ENCODE peak calls at places on chromosomes 2 and 18, in five cellular contexts. G is CMK; E is activated CD4-positive, CD25-positive, alpha-beta regulatory T cell; B is activated T-cell treated with anti-CD3 and anti-CD28 coated beads, Interleukin-2, amount 50 U/mL, for 72 hours; J is head of caudate nucleus. V is an unnamed sample.

GRCh38 chr18:12307251-12307736 is 747 bp upstream of the TUBB6 start:
- DNase-seq in J (no peak), E (no peak), B (peak; percentile 11), G (no peak), V (no peak)

GRCh38 chr2:46674451-46674850 is 195.1 kb downstream of the TMEM247 start:
- DNase-seq in G (no peak), E (no peak), J (no peak), B (no peak), V (no peak)

GRCh38 chr2:190947711-190948251 is 66.2 kb downstream of the STAT1 start:
- DNase-seq in J (no peak), B (no peak), G (no peak), E (no peak), V (no peak)

GRCh38 chr2:182949572-182950189 is 83.2 kb upstream of the FRZB start:
- DNase-seq in G (no peak), E (no peak), B (peak; percentile 4), J (no peak), V (no peak)

GRCh38 chr2:20621366-20622295 is 29.3 kb downstream of the HS1BP3 start:
- DNase-seq in G (no peak), B (no peak), E (no peak), J (no peak), V (peak; percentile 51)

GRCh38 chr2:45860136-45861106 is 208.9 kb downstream of the PRKCE start:
- DNase-seq in G (peak; percentile 9), B (peak; percentile 18), J (peak; percentile 90), E (no peak), V (peak; percentile 62)

GRCh38 chr2:202564226-202564625 is 70.5 kb upstream of the FAM117B start:
- DNase-seq in B (no peak), G (no peak), E (no peak), J (no peak), V (no peak)

GRCh38 chr2:33437297-33437696 is 39.2 kb upstream of the RASGRP3 start:
- DNase-seq in B (no peak), G (peak; percentile 49), J (no peak), E (no peak), V (no peak)

GRCh38 chr2:168459256-168459655 is 3.2 kb downstream of the CERS6 start:
- DNase-seq in B (no peak), J (no peak), G (no peak), E (no peak), V (no peak)

GRCh38 chr2:21415234-21415633 is 291.5 kb downstream of the TDRD15 start:
- DNase-seq in B (no peak), J (no peak), E (no peak), G (no peak), V (no peak)

GRCh38 chr2:132426033-132426432 is 9.4 kb downstream of the GPR39 start:
- DNase-seq in G (no peak), E (no peak), J (no peak), B (no peak), V (no peak)

GRCh38 chr18:36942264-36942663 is 113.3 kb downstream of the KIAA1328 start:
- DNase-seq in B (no peak), J (no peak), E (no peak), G (peak; percentile 4), V (no peak)

V was measured in posterior cingulate gyrus.